ENCODE peak calls at places on chromosomes 7 and 10, in six cellular contexts. V is NCI-H345; M is NCI-H1694; U is stimulated activated CD8-positive, alpha-beta memory T cell treated with anti-CD3 and anti-CD28 coated beads, Interleukin-2, amount 100 ng/mL, for 1 hour; B is AG09319; K is neural crest cell. R is an unnamed sample.

GRCh38 chr10:43885842-43886241 is 237.2 kb upstream of the ZNF32 start:
- DNase-seq in V (no peak), K (no peak), M (no peak), U (no peak), B (no peak), R (peak)

GRCh38 chr10:43957267-43958070 is 308.8 kb upstream of the ZNF32 start:
- DNase-seq in M (no peak), B (no peak), K (no peak), U (no peak), V (no peak), R (no peak)

GRCh38 chr7:122257056-122257455 is 47.5 kb downstream of the FEZF1 start:
- DNase-seq in U (no peak), V (no peak), B (no peak), K (no peak), M (no peak), R (no peak)

GRCh38 chr10:62037166-62037831 is 135.8 kb downstream of the ARID5B start:
- DNase-seq in B (no peak), V (no peak), K (no peak), M (no peak), U (no peak), R (no peak)

GRCh38 chr7:30679664-30680063 is 2.6 kb downstream of the CRHR2 start:
- DNase-seq in K (no peak), M (no peak), U (no peak), B (no peak), V (no peak), R (no peak)

GRCh38 chr10:11057018-11057417 is 39.3 kb downstream of the CELF2 start:
- DNase-seq in K (no peak), B (no peak), U (no peak), V (no peak), M (no peak), R (no peak)

GRCh38 chr7:91556956-91557650 is 292.9 kb downstream of the FZD1 start:
- DNase-seq in K (no peak), V (no peak), M (no peak), U (no peak), B (no peak), R (no peak)

GRCh38 chr7:2517004-2517403 is 2.6 kb upstream of the LFNG start:
- DNase-seq in V (no peak), B (peak), U (no peak), M (no peak), K (no peak), R (no peak)

GRCh38 chr10:78605800-78606350 is 462.9 kb upstream of the ZMIZ1 start:
- DNase-seq in U (no peak), K (no peak), V (no peak), B (no peak), M (no peak), R (no peak)

GRCh38 chr10:111131168-111131799 is 54.5 kb downstream of the ADRA2A start:
- DNase-seq in B (no peak), M (no peak), U (no peak), V (no peak), K (no peak), R (no peak)

GRCh38 chr7:30112103-30112713 is 22.6 kb upstream of the MTURN start:
- DNase-seq in M (no peak), V (no peak), K (no peak), U (no peak), B (no peak), R (no peak)

GRCh38 chr10:62501547-62501946 is 127.4 kb downstream of the ZNF365 start:
- DNase-seq in U (no peak), V (no peak), M (no peak), B (no peak), K (no peak), R (no peak)

GRCh38 chr7:41977165-41977651 is 259.8 kb downstream of the GLI3 start:
- DNase-seq in V (peak), M (no peak), U (no peak), B (no peak), K (peak), R (peak)

GRCh38 chr10:14372616-14373015 is 41.9 kb upstream of the FRMD4A start:
- DNase-seq in V (no peak), B (no peak), M (no peak), K (no peak), U (no peak), R (no peak)

GRCh38 chr10:28431139-28431538 is 101.8 kb upstream of the WAC start:
- DNase-seq in K (no peak), B (no peak), U (no peak), V (no peak), M (no peak), R (no peak)

GRCh38 chr7:75689246-75690099 is 49.3 kb downstream of the HIP1 start:
- DNase-seq in B (no peak), K (no peak), V (no peak), U (no peak), M (no peak), R (no peak)

GRCh38 chr10:59079386-59080226 is 96.8 kb upstream of the PHYHIPL start:
- DNase-seq in V (no peak), K (no peak), U (no peak), M (no peak), B (peak), R (no peak)

GRCh38 chr7:85682819-85683218 is 496.0 kb upstream of the SEMA3D start:
- DNase-seq in U (no peak), K (no peak), V (no peak), B (no peak), M (no peak), R (no peak)

GRCh38 chr10:60352105-60352504 is 37.6 kb downstream of the ANK3 start:
- DNase-seq in K (no peak), M (no peak), B (no peak), U (no peak), V (no peak), R (peak)

GRCh38 chr7:88083883-88084282 is 136.0 kb downstream of the SRI start:
- DNase-seq in M (no peak), V (no peak), U (no peak), K (no peak), B (no peak), R (no peak)

GRCh38 chr7:27198871-27199801 is 755 bp downstream of the HOXA13 start:
- DNase-seq in M (no peak), V (peak), K (no peak), U (no peak), B (no peak), R (no peak)

GRCh38 chr7:22561356-22561755 is 61.4 kb upstream of the STEAP1B start:
- DNase-seq in B (peak), V (peak), M (no peak), K (no peak), U (no peak), R (no peak)

GRCh38 chr10:3853016-3853415 is 68.0 kb upstream of the KLF6 start:
- DNase-seq in M (no peak), K (no peak), B (no peak), V (no peak), U (no peak), R (no peak)

GRCh38 chr7:26346611-26347200 is 55.0 kb downstream of the SNX10 start:
- DNase-seq in U (no peak), V (no peak), B (no peak), K (no peak), M (no peak), R (no peak)

GRCh38 chr7:94355389-94355788 is 39.3 kb upstream of the COL1A2 start:
- DNase-seq in V (no peak), U (no peak), K (no peak), M (no peak), B (no peak), R (no peak)

R was measured in GM12865.